ENCODE peak calls at places on chromosomes 11 and 22, in eight cellular contexts. P, A, U, H, V, R, Q and K are unnamed samples.

GRCh38 chr22:37760152-37760551 is 47.6 kb upstream of the GCAT start:
- DNase-seq in U (no peak), V (no peak), Q (no peak), H (no peak), R (no peak), A (no peak), P (no peak), K (no peak)

GRCh38 chr11:47106839-47107520 is 69.7 kb downstream of the ARFGAP2 start:
- DNase-seq in R (no peak), P (no peak), V (no peak), H (no peak), Q (no peak), A (no peak), U (no peak), K (no peak)

GRCh38 chr22:25745341-25746011 is 3.5 kb downstream of the MYO18B start:
- DNase-seq in P (no peak), A (peak; percentile 47), H (no peak), V (no peak), Q (peak; percentile 41), R (no peak), U (peak; percentile 67), K (no peak)

GRCh38 chr11:15941206-15941770 is 415.1 kb downstream of the SOX6 start:
- DNase-seq in U (peak; percentile 43), A (peak; percentile 72), R (no peak), H (peak; percentile 73), Q (peak; percentile 61), V (no peak), P (no peak), K (no peak)

GRCh38 chr11:108498816-108499408 is 728 bp upstream of the POGLUT3 start:
- DNase-seq in U (no peak), P (no peak), R (no peak), A (no peak), V (no peak), Q (no peak), H (no peak), K (peak; percentile 13)

GRCh38 chr11:126115253-126115540 is 52.5 kb upstream of the CDON start:
- DNase-seq in V (peak; percentile 37), R (peak; percentile 47), Q (peak; percentile 25), U (peak; percentile 71), A (peak; percentile 64), H (no peak), P (peak; percentile 99), K (peak; percentile 71)

GRCh38 chr11:36155770-36156485 is 133.3 kb downstream of the COMMD9 start:
- DNase-seq in A (no peak), V (no peak), U (peak; percentile 34), Q (peak; percentile 16), P (peak; percentile 78), H (no peak), R (no peak), K (no peak)

GRCh38 chr11:69508974-69509373 is 27.5 kb downstream of the LINC01488 start:
- DNase-seq in P (no peak), A (no peak), H (peak; percentile 9), Q (peak; percentile 33), R (no peak), V (no peak), U (no peak), K (no peak)

GRCh38 chr11:24755260-24755839 is 258.5 kb downstream of the LUZP2 start:
- DNase-seq in V (no peak), U (no peak), Q (no peak), P (no peak), R (no peak), H (no peak), A (no peak), K (no peak)

GRCh38 chr11:100612766-100613165 is 74.3 kb upstream of the ARHGAP42 start:
- DNase-seq in U (no peak), R (no peak), A (no peak), V (no peak), Q (peak; percentile 31), P (no peak), H (no peak), K (no peak)

GRCh38 chr22:21959274-21960074 is 6.8 kb upstream of the PPM1F start:
- DNase-seq in R (no peak), U (no peak), A (no peak), V (no peak), H (no peak), Q (no peak), P (no peak), K (no peak)

GRCh38 chr11:19912206-19913118 is 199.8 kb downstream of the NAV2 start:
- DNase-seq in P (no peak), Q (no peak), V (no peak), R (no peak), A (peak; percentile 29), U (no peak), H (no peak), K (no peak)

GRCh38 chr11:113163291-113164030 is 150.9 kb upstream of the TTC12 start:
- DNase-seq in V (no peak), R (no peak), A (peak; percentile 27), P (no peak), Q (no peak), H (no peak), U (peak; percentile 54), K (no peak)

GRCh38 chr11:69240332-69241074 is 53.5 kb upstream of the MYEOV start:
- DNase-seq in A (no peak), R (peak; percentile 63), H (no peak), Q (peak; percentile 10), P (no peak), U (peak; percentile 26), V (no peak), K (peak; percentile 60)

GRCh38 chr11:11620966-11621880 is 582 bp downstream of the GALNT18 start:
- DNase-seq in V (no peak), A (peak; percentile 5), U (peak; percentile 13), P (peak; percentile 45), Q (peak; percentile 18), R (peak; percentile 27), H (peak; percentile 38), K (peak; percentile 31)

GRCh38 chr11:32400196-32400595 is 35.1 kb downstream of the WT1 start:
- DNase-seq in P (no peak), V (no peak), A (no peak), U (peak; percentile 84), H (no peak), Q (peak; percentile 17), R (no peak), K (no peak)

GRCh38 chr11:130829801-130830562 is 86.3 kb downstream of the SNX19 start:
- DNase-seq in H (no peak), A (peak; percentile 53), R (no peak), P (peak; percentile 30), V (no peak), U (peak; percentile 67), Q (no peak), K (peak; percentile 28)

GRCh38 chr11:32231909-32232493 is 141.1 kb downstream of the RCN1 start:
- DNase-seq in V (no peak), U (peak; percentile 46), H (peak; percentile 56), Q (peak; percentile 35), P (peak; percentile 62), R (no peak), A (no peak), K (no peak)

GRCh38 chr11:59135648-59136461 is 6.8 kb upstream of the FAM111A start:
- DNase-seq in Q (peak; percentile 77), V (no peak), A (peak; percentile 65), P (peak; percentile 85), H (peak; percentile 94), U (peak; percentile 83), R (peak; percentile 87), K (peak; percentile 85)

GRCh38 chr11:44619931-44620725 is 54.7 kb downstream of the CD82 start:
- DNase-seq in P (no peak), V (no peak), H (no peak), U (no peak), A (no peak), R (peak; percentile 18), Q (no peak), K (peak; percentile 6)

GRCh38 chr11:121687961-121688566 is 235.3 kb upstream of the SORL1-AS1 start:
- DNase-seq in Q (peak; percentile 26), V (no peak), A (peak; percentile 16), H (no peak), U (peak; percentile 60), P (no peak), R (no peak), K (no peak)

GRCh38 chr11:70854891-70855556 is 397.4 kb downstream of the SHANK2 start:
- DNase-seq in P (no peak), H (peak; percentile 28), R (no peak), V (peak; percentile 92), A (no peak), U (no peak), Q (no peak), K (no peak)

GRCh38 chr11:118565062-118565461 is 669 bp downstream of the IFT46 start:
- DNase-seq in Q (peak; percentile 6), H (no peak), A (no peak), R (peak; percentile 22), P (peak; percentile 65), V (no peak), U (peak; percentile 53), K (no peak)

GRCh38 chr11:128247235-128247594 is 340.1 kb downstream of the ETS1 start:
- DNase-seq in V (no peak), U (peak; percentile 42), Q (no peak), P (no peak), A (peak; percentile 80), H (no peak), R (no peak), K (no peak)

GRCh38 chr11:95279921-95280861 is 49.2 kb upstream of the SESN3 start:
- DNase-seq in A (no peak), P (peak; percentile 71), U (peak; percentile 44), H (peak; percentile 43), V (no peak), Q (no peak), R (no peak), K (no peak)

GRCh38 chr11:128624269-128625170 is 37.2 kb upstream of the ETS1 start:
- DNase-seq in Q (no peak), P (no peak), H (no peak), V (no peak), A (no peak), U (no peak), R (no peak), K (peak; percentile 58)

GRCh38 chr11:117170210-117170609 is 8.3 kb upstream of the SIDT2 start:
- DNase-seq in R (no peak), U (no peak), P (no peak), V (no peak), A (no peak), H (no peak), Q (no peak), K (no peak)

GRCh38 chr22:46770151-46770641 is 7.7 kb downstream of the TBC1D22A start:
- DNase-seq in P (no peak), R (no peak), V (no peak), H (no peak), U (no peak), Q (no peak), A (no peak), K (no peak)

GRCh38 chr11:59191095-59191494 is 19.2 kb downstream of the DTX4 start:
- DNase-seq in V (no peak), H (no peak), U (no peak), A (no peak), Q (no peak), R (peak; percentile 75), P (no peak), K (peak; percentile 47)